ENCODE peak calls at places on chromosome 16, in ten cellular contexts. O is RWPE1, V is mesothelial cell of epicardium, U is thyroid gland, G is RCC 7860, D is NCI-H1417 treated with DMSO at 0.1 percent for 48 hours, K is NCI-H2081, P is mesenteric fat pad, Q is tibial nerve, R is LoVo. L is an unnamed sample.

GRCh38 chr16:66988197-66988788 is at the start of gene CES4A:
- DNase-seq in O (peak; percentile 31), V (no peak), U (peak; percentile 94), G (peak; percentile 88), D (no peak), K (no peak), P (no peak), Q (peak; percentile 25), R (no peak), L (no peak)

GRCh38 chr16:52871481-52871880 is 181.2 kb downstream of the CHD9NB start:
- DNase-seq in O (no peak), V (no peak), U (no peak), G (no peak), D (no peak), K (no peak), P (no peak), Q (no peak), R (no peak), L (no peak)

GRCh38 chr16:84967828-84968227 is 43.5 kb downstream of the ZDHHC7 start:
- DNase-seq in O (no peak), V (no peak), U (no peak), G (no peak), D (no peak), K (no peak), P (no peak), Q (no peak), R (no peak), L (no peak)

GRCh38 chr16:87946596-87947350 is 4.5 kb upstream of the BANP start:
- DNase-seq in O (no peak), V (no peak), U (no peak), G (no peak), D (no peak), K (no peak), P (no peak), Q (no peak), R (no peak), L (no peak)

GRCh38 chr16:8907096-8907495 is 24.9 kb downstream of the LITAFD start:
- DNase-seq in O (no peak), V (no peak), U (no peak), G (no peak), D (no peak), K (no peak), P (no peak), Q (no peak), R (no peak), L (no peak)

GRCh38 chr16:60059141-60059540 is 1325.0 kb upstream of the GOT2 start:
- DNase-seq in O (no peak), V (no peak), U (no peak), G (no peak), D (no peak), K (no peak), P (no peak), Q (no peak), R (no peak), L (no peak)

GRCh38 chr16:72905581-72905980 is 142.3 kb downstream of the ZFHX3 start:
- DNase-seq in O (peak; percentile 11), V (no peak), U (no peak), G (peak; percentile 71), D (no peak), K (no peak), P (no peak), Q (no peak), R (no peak), L (no peak)

GRCh38 chr16:12627394-12627793 is 176.3 kb downstream of the CPPED1 start:
- DNase-seq in O (no peak), V (no peak), U (no peak), G (peak; percentile 30), D (no peak), K (no peak), P (peak; percentile 6), Q (no peak), R (no peak), L (no peak)

GRCh38 chr16:56203052-56203451 is 11.8 kb downstream of the GNAO1 start:
- DNase-seq in O (no peak), V (no peak), U (peak; percentile 14), G (peak; percentile 21), D (no peak), K (no peak), P (no peak), Q (no peak), R (no peak), L (no peak)

GRCh38 chr16:50709061-50709695 is 15.8 kb downstream of the NOD2 start:
- DNase-seq in O (no peak), V (no peak), U (no peak), G (no peak), D (no peak), K (no peak), P (no peak), Q (no peak), R (no peak), L (no peak)

GRCh38 chr16:55100100-55100499 is 169.4 kb downstream of the IRX5 start:
- DNase-seq in O (no peak), V (no peak), U (no peak), G (no peak), D (no peak), K (no peak), P (no peak), Q (no peak), R (no peak), L (no peak)

GRCh38 chr16:12219992-12220391 is 243.5 kb downstream of the SNX29 start:
- DNase-seq in O (no peak), V (no peak), U (no peak), G (no peak), D (no peak), K (no peak), P (no peak), Q (no peak), R (no peak), L (no peak)

GRCh38 chr16:69725480-69726312 is 664 bp downstream of the NQO1 start:
- DNase-seq in O (no peak), V (no peak), U (peak; percentile 18), G (no peak), D (no peak), K (no peak), P (no peak), Q (no peak), R (no peak), L (peak; percentile 56)

GRCh38 chr16:87854053-87854906 is 15.0 kb downstream of the SLC7A5 start:
- DNase-seq in O (peak; percentile 81), V (no peak), U (no peak), G (peak; percentile 64), D (no peak), K (no peak), P (no peak), Q (no peak), R (peak; percentile 72), L (no peak)

GRCh38 chr16:70163596-70163995 is 10.0 kb upstream of the CLEC18C start:
- DNase-seq in O (no peak), V (no peak), U (no peak), G (no peak), D (no peak), K (no peak), P (peak; percentile 91), Q (no peak), R (no peak), L (peak; percentile 72)

GRCh38 chr16:72241930-72242329 is 70.0 kb upstream of the PMFBP1 start:
- DNase-seq in O (peak; percentile 52), V (no peak), U (peak; percentile 3), G (peak; percentile 43), D (no peak), K (peak; percentile 27), P (no peak), Q (no peak), R (peak; percentile 17), L (no peak)

GRCh38 chr16:60674241-60674640 is 1362.0 kb downstream of the CDH8 start:
- DNase-seq in O (no peak), V (no peak), U (no peak), G (no peak), D (no peak), K (no peak), P (no peak), Q (no peak), R (no peak), L (no peak)

GRCh38 chr16:88784074-88784855 is 755 bp downstream of the PIEZO1 start:
- DNase-seq in O (peak; percentile 59), V (peak; percentile 70), U (peak; percentile 76), G (peak; percentile 42), D (no peak), K (no peak), P (no peak), Q (peak; percentile 57), R (peak; percentile 54), L (peak; percentile 92)

GRCh38 chr16:89949121-89949742 is 677 bp downstream of the DEF8 start:
- DNase-seq in O (no peak), V (no peak), U (no peak), G (no peak), D (no peak), K (no peak), P (no peak), Q (no peak), R (no peak), L (no peak)

GRCh38 chr16:67349172-67349571 is 22.6 kb downstream of the LRRC36 start:
- DNase-seq in O (peak; percentile 25), V (no peak), U (no peak), G (no peak), D (no peak), K (no peak), P (no peak), Q (no peak), R (peak; percentile 54), L (no peak)

GRCh38 chr16:15650698-15651161 is 685 bp downstream of the NDE1 start:
- DNase-seq in O (peak; percentile 21), V (no peak), U (peak; percentile 30), G (no peak), D (no peak), K (no peak), P (no peak), Q (no peak), R (no peak), L (no peak)

GRCh38 chr16:4802659-4803287 is 340 bp upstream of the ROGDI start:
- DNase-seq in O (peak; percentile 99), V (peak; percentile 87), U (peak; percentile 92), G (peak; percentile 77), D (peak; percentile 66), K (peak; percentile 94), P (peak; percentile 97), Q (peak; percentile 79), R (peak; percentile 91), L (peak; percentile 93)